ENCODE peak calls at places on chromosomes 13 and 19, in ten cellular contexts. U is GM04504; I is AG04450; K is fibroblast of lung; W is suprapubic skin; M is GM04503; J is AG10803; Y is stimulated activated CD4-positive, alpha-beta T cell treated with anti-CD3 and anti-CD28 coated beads, Interleukin-4, amount 100 ng/mL, for 48 hours; D is activated T-cell treated with anti-CD3 and anti-CD28 coated beads for 1 hour; Q is nucleus accumbens. F is an unnamed sample.

GRCh38 chr19:491146-491741 is 5.0 kb upstream of the MADCAM1 start:
- DNase-seq in U (no peak), I (no peak), K (peak; percentile 23), W (no peak), M (no peak), J (peak; percentile 12), Y (no peak), D (no peak), Q (no peak), F (no peak)

GRCh38 chr19:17686592-17687042 is 1.5 kb downstream of the UNC13A start:
- DNase-seq in U (no peak), I (no peak), K (no peak), W (no peak), M (no peak), J (no peak), Y (no peak), D (no peak), Q (peak; percentile 33), F (peak; percentile 43)

GRCh38 chr13:101708115-101708514 is 255.6 kb downstream of the ITGBL1 start:
- DNase-seq in U (no peak), I (no peak), K (no peak), W (no peak), M (no peak), J (no peak), Y (no peak), D (no peak), Q (no peak), F (no peak)

GRCh38 chr19:27740396-27740795 is 1472.6 kb downstream of the UQCRFS1 start:
- DNase-seq in U (no peak), I (no peak), K (no peak), W (peak; percentile 21), M (no peak), J (no peak), Y (no peak), D (no peak), Q (no peak), F (no peak)

GRCh38 chr19:58558066-58558622 is at the start of gene UBE2M:
- DNase-seq in U (no peak), I (no peak), K (no peak), W (peak; percentile 90), M (no peak), J (peak; percentile 51), Y (peak; percentile 51), D (no peak), Q (no peak), F (peak; percentile 57)

GRCh38 chr13:102901056-102901455 is 55.2 kb downstream of the ERCC5 start:
- DNase-seq in U (no peak), I (no peak), K (no peak), W (no peak), M (no peak), J (no peak), Y (no peak), D (no peak), Q (no peak), F (no peak)

GRCh38 chr13:36528105-36528504 is 95.8 kb downstream of the CCNA1 start:
- DNase-seq in U (no peak), I (no peak), K (no peak), W (no peak), M (no peak), J (no peak), Y (no peak), D (no peak), Q (no peak), F (no peak)

GRCh38 chr19:18098891-18099622 is 1.5 kb downstream of the MAST3 start:
- DNase-seq in U (no peak), I (no peak), K (no peak), W (no peak), M (no peak), J (no peak), Y (no peak), D (no peak), Q (peak; percentile 10), F (no peak)

GRCh38 chr13:28479005-28479404 is 15.9 kb downstream of the FLT1 start:
- DNase-seq in U (no peak), I (no peak), K (no peak), W (no peak), M (no peak), J (no peak), Y (no peak), D (no peak), Q (no peak), F (no peak)

GRCh38 chr13:93562676-93563075 is 336.1 kb downstream of the GPC6 start:
- DNase-seq in U (no peak), I (no peak), K (no peak), W (no peak), M (no peak), J (no peak), Y (no peak), D (no peak), Q (no peak), F (no peak)

GRCh38 chr19:48646912-48647216 is 877 bp upstream of the CA11 start:
- DNase-seq in U (no peak), I (no peak), K (no peak), W (no peak), M (no peak), J (no peak), Y (no peak), D (no peak), Q (no peak), F (no peak)

GRCh38 chr13:41694902-41695301 is 237.6 kb downstream of the RGCC start:
- DNase-seq in U (peak; percentile 86), I (peak; percentile 70), K (peak; percentile 98), W (peak; percentile 62), M (peak; percentile 88), J (peak; percentile 95), Y (no peak), D (no peak), Q (peak; percentile 3), F (no peak)

GRCh38 chr13:79307866-79308298 is 98.2 kb downstream of the RBM26 start:
- DNase-seq in U (no peak), I (peak; percentile 11), K (peak; percentile 26), W (no peak), M (no peak), J (no peak), Y (no peak), D (no peak), Q (no peak), F (no peak)

GRCh38 chr19:799076-799881 is 2.0 kb downstream of the PTBP1 start:
- DNase-seq in U (no peak), I (no peak), K (peak; percentile 61), W (no peak), M (no peak), J (peak; percentile 53), Y (no peak), D (no peak), Q (no peak), F (peak; percentile 35)

GRCh38 chr19:45231891-45232290 is 13.3 kb downstream of the EXOC3L2 start:
- DNase-seq in U (no peak), I (no peak), K (no peak), W (no peak), M (no peak), J (no peak), Y (no peak), D (no peak), Q (no peak), F (no peak)

GRCh38 chr19:54470991-54471782 is 1.9 kb downstream of the CDC42EP5 start:
- DNase-seq in U (no peak), I (no peak), K (no peak), W (peak; percentile 79), M (no peak), J (no peak), Y (no peak), D (no peak), Q (peak; percentile 61), F (peak; percentile 28)

GRCh38 chr13:69589531-69589930 is 518.1 kb upstream of the ATXN8OS start:
- DNase-seq in U (no peak), I (no peak), K (no peak), W (no peak), M (no peak), J (no peak), Y (no peak), D (no peak), Q (no peak), F (no peak)

GRCh38 chr19:11587302-11587972 is 9.8 kb upstream of the ZNF627 start:
- DNase-seq in U (no peak), I (peak; percentile 20), K (peak; percentile 69), W (peak; percentile 80), M (no peak), J (peak; percentile 62), Y (peak; percentile 72), D (peak; percentile 69), Q (peak; percentile 85), F (peak; percentile 86)

GRCh38 chr19:46736544-46737274 is 9.1 kb upstream of the FKRP start:
- DNase-seq in U (no peak), I (no peak), K (no peak), W (no peak), M (no peak), J (no peak), Y (no peak), D (no peak), Q (no peak), F (no peak)

F was measured in neural crest cell.